ENCODE peak calls at places on chromosome 12, in six cellular contexts. One of them, this sample, is unnamed.

GRCh38 chr12:15599266-15600037 is 189.7 kb downstream of the EPS8 start:
- DNase-seq in CD4-positive, alpha-beta T cell: no peak
- DNase-seq in A673: peak
- DNase-seq in right atrium auricular region: peak
- DNase-seq in tibial artery: no peak
- DNase-seq in CD8-positive, alpha-beta T cell: no peak
- DNase-seq in this sample: no peak

GRCh38 chr12:81257952-81258551 is 180.2 kb downstream of the ACSS3 start:
- DNase-seq in CD4-positive, alpha-beta T cell: no peak
- DNase-seq in A673: peak
- DNase-seq in right atrium auricular region: no peak
- DNase-seq in tibial artery: no peak
- DNase-seq in CD8-positive, alpha-beta T cell: no peak
- DNase-seq in this sample: no peak

GRCh38 chr12:131892711-131893604 is 1.5 kb upstream of the ULK1 start:
- DNase-seq in CD4-positive, alpha-beta T cell: no peak
- DNase-seq in A673: no peak
- DNase-seq in right atrium auricular region: no peak
- DNase-seq in tibial artery: no peak
- DNase-seq in CD8-positive, alpha-beta T cell: no peak
- DNase-seq in this sample: no peak

GRCh38 chr12:108477055-108477880 is 37.8 kb upstream of the FICD start:
- DNase-seq in CD4-positive, alpha-beta T cell: no peak
- DNase-seq in A673: no peak
- DNase-seq in right atrium auricular region: no peak
- DNase-seq in tibial artery: no peak
- DNase-seq in CD8-positive, alpha-beta T cell: no peak
- DNase-seq in this sample: no peak

GRCh38 chr12:3073438-3074255 is 3.5 kb upstream of the TSPAN9 start:
- DNase-seq in CD4-positive, alpha-beta T cell: peak
- DNase-seq in A673: peak
- DNase-seq in right atrium auricular region: peak
- DNase-seq in tibial artery: peak
- DNase-seq in CD8-positive, alpha-beta T cell: peak
- DNase-seq in this sample: peak

GRCh38 chr12:104591272-104591940 is 134.7 kb downstream of the CHST11 start:
- DNase-seq in CD4-positive, alpha-beta T cell: no peak
- DNase-seq in A673: no peak
- DNase-seq in right atrium auricular region: no peak
- DNase-seq in tibial artery: no peak
- DNase-seq in CD8-positive, alpha-beta T cell: no peak
- DNase-seq in this sample: no peak

GRCh38 chr12:108509806-108510205 is 5.3 kb upstream of the FICD start:
- DNase-seq in CD4-positive, alpha-beta T cell: no peak
- DNase-seq in A673: no peak
- DNase-seq in right atrium auricular region: no peak
- DNase-seq in tibial artery: no peak
- DNase-seq in CD8-positive, alpha-beta T cell: no peak
- DNase-seq in this sample: no peak

GRCh38 chr12:27751386-27752047 is 28.5 kb upstream of the KLHL42 start:
- DNase-seq in CD4-positive, alpha-beta T cell: no peak
- DNase-seq in A673: no peak
- DNase-seq in right atrium auricular region: no peak
- DNase-seq in tibial artery: no peak
- DNase-seq in CD8-positive, alpha-beta T cell: no peak
- DNase-seq in this sample: no peak

GRCh38 chr12:30847259-30847658 is 79.3 kb upstream of the TSPAN11 start:
- DNase-seq in CD4-positive, alpha-beta T cell: no peak
- DNase-seq in A673: peak
- DNase-seq in right atrium auricular region: no peak
- DNase-seq in tibial artery: no peak
- DNase-seq in CD8-positive, alpha-beta T cell: no peak
- DNase-seq in this sample: no peak

GRCh38 chr12:92068441-92068840 is 77.2 kb downstream of the BTG1 start:
- DNase-seq in CD4-positive, alpha-beta T cell: no peak
- DNase-seq in A673: no peak
- DNase-seq in right atrium auricular region: no peak
- DNase-seq in tibial artery: no peak
- DNase-seq in CD8-positive, alpha-beta T cell: no peak
- DNase-seq in this sample: no peak
- H3K27ac ChIP-seq in CD4-positive, alpha-beta T cell: no peak
- H3K27ac ChIP-seq in A673: no peak
- H3K27ac ChIP-seq in right atrium auricular region: no peak
- H3K27ac ChIP-seq in tibial artery: no peak
- H3K27ac ChIP-seq in CD8-positive, alpha-beta T cell: no peak
- H3K27ac ChIP-seq in this sample: no peak

GRCh38 chr12:17438141-17438540 is 651.9 kb downstream of the RERGL start:
- DNase-seq in CD4-positive, alpha-beta T cell: no peak
- DNase-seq in A673: peak
- DNase-seq in right atrium auricular region: no peak
- DNase-seq in tibial artery: no peak
- DNase-seq in CD8-positive, alpha-beta T cell: no peak
- DNase-seq in this sample: no peak
- H3K27ac ChIP-seq in CD4-positive, alpha-beta T cell: no peak
- H3K27ac ChIP-seq in A673: peak
- H3K27ac ChIP-seq in right atrium auricular region: no peak
- H3K27ac ChIP-seq in tibial artery: no peak
- H3K27ac ChIP-seq in CD8-positive, alpha-beta T cell: no peak
- H3K27ac ChIP-seq in this sample: no peak

DNA sequence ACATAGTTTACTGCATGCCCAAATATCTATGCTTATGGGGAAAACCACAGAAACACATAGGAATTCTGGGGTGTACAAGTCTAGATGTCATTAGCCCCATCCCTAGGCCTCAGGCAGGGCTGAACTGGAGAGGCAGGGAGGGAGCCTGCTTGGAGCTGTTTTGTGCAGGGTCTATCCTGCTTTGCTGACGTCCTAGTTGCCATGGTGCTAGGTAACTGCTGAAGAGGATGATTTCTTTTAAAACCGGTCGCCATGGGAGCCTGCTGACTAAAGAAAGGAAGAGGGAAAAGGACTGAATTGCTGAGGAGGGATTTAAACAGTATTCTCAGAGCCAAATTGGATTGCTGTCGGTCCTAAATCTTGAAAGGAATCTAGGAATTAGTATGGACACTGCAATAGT is 10.7 kb downstream of the GPR19 start:
- DNase-seq in CD4-positive, alpha-beta T cell: no peak
- DNase-seq in A673: no peak
- DNase-seq in right atrium auricular region: no peak
- DNase-seq in tibial artery: no peak
- DNase-seq in CD8-positive, alpha-beta T cell: no peak
- DNase-seq in this sample: no peak
- H3K27ac ChIP-seq in CD4-positive, alpha-beta T cell: no peak
- H3K27ac ChIP-seq in A673: no peak
- H3K27ac ChIP-seq in right atrium auricular region: no peak
- H3K27ac ChIP-seq in tibial artery: no peak
- H3K27ac ChIP-seq in CD8-positive, alpha-beta T cell: no peak
- H3K27ac ChIP-seq in this sample: no peak

GRCh38 chr12:62407587-62407986 is 59.0 kb upstream of the MON2 start:
- DNase-seq in CD4-positive, alpha-beta T cell: no peak
- DNase-seq in A673: no peak
- DNase-seq in right atrium auricular region: no peak
- DNase-seq in tibial artery: no peak
- DNase-seq in CD8-positive, alpha-beta T cell: no peak
- DNase-seq in this sample: no peak
- H3K27ac ChIP-seq in CD4-positive, alpha-beta T cell: no peak
- H3K27ac ChIP-seq in A673: no peak
- H3K27ac ChIP-seq in right atrium auricular region: no peak
- H3K27ac ChIP-seq in tibial artery: no peak
- H3K27ac ChIP-seq in CD8-positive, alpha-beta T cell: no peak
- H3K27ac ChIP-seq in this sample: no peak

GRCh38 chr12:129074379-129074778 is 221.1 kb downstream of the GLT1D1 start:
- DNase-seq in CD4-positive, alpha-beta T cell: no peak
- DNase-seq in A673: no peak
- DNase-seq in right atrium auricular region: no peak
- DNase-seq in tibial artery: no peak
- DNase-seq in CD8-positive, alpha-beta T cell: no peak
- DNase-seq in this sample: no peak
- H3K27ac ChIP-seq in CD4-positive, alpha-beta T cell: no peak
- H3K27ac ChIP-seq in A673: no peak
- H3K27ac ChIP-seq in right atrium auricular region: no peak
- H3K27ac ChIP-seq in tibial artery: no peak
- H3K27ac ChIP-seq in CD8-positive, alpha-beta T cell: no peak
- H3K27ac ChIP-seq in this sample: no peak

DNA sequence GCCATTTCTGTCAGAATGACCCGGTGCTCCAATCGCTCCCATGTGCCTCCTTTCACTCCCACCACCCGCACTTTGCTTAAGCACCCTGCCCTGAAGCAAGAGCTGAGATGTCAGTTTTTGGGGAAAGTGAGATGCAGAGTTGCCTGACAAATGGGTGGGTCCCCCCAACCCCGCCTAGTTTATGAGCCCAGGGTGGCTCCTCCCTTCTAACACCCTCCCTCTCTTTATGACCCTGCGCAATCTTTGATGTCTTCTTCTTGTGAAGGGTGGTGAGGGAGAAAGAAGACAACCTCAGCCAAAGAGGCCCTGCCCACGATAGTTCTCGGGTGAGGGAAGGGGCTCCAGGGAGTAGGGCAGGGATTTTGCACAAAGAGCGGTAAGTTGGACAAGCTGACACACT is 89.5 kb upstream of the HOXC13 start:
- DNase-seq in CD4-positive, alpha-beta T cell: no peak
- DNase-seq in A673: no peak
- DNase-seq in right atrium auricular region: no peak
- DNase-seq in tibial artery: no peak
- DNase-seq in CD8-positive, alpha-beta T cell: no peak
- DNase-seq in this sample: no peak
- H3K27ac ChIP-seq in CD4-positive, alpha-beta T cell: no peak
- H3K27ac ChIP-seq in A673: no peak
- H3K27ac ChIP-seq in right atrium auricular region: no peak
- H3K27ac ChIP-seq in tibial artery: no peak
- H3K27ac ChIP-seq in CD8-positive, alpha-beta T cell: no peak
- H3K27ac ChIP-seq in this sample: no peak

DNA sequence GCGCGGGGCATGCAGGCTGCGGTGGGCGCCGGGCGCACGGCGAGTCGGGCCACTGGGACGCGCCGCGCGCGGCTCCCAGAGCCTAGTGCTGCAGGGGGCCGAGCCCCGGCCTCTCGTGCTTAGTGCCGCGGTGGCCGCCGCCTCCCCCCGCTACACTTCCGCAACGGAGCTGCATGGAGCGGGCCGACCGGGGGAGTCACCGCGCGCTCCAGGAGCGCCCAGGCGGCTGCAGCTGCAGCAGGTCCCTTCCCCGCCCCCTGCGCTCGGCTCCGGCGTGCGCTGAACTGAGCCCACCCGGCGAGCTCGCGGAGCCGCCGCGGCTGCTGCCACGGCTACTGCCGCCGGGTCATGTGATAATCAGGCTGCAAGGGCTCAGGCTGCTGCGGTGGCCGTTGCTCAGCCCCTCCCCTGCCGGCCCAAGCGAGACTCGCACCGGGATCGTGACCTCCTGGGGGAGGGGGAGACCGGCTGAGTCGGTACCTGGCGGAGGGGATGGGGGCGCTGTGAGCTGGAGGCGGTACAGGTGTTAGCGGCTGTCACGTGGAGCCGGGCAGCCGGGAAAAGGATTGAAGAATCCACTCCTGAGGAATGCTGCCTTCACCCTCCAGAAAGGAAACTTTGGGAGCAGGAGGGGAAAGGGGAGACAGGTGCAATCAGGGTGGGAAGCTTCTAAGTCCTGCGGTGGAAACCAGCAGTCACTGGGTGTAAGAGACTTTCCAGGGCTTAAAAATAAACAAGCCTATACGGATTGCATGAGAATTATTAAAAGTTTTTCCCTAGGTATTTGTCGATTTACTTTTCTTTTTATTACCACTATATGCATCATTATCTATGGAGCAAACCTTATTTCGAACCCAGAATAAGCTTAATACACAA is at the start of gene PPM1H:
- DNase-seq in CD4-positive, alpha-beta T cell: no peak
- DNase-seq in A673: peak
- DNase-seq in right atrium auricular region: peak
- DNase-seq in tibial artery: peak
- DNase-seq in CD8-positive, alpha-beta T cell: peak
- DNase-seq in this sample: peak
- H3K27ac ChIP-seq in CD4-positive, alpha-beta T cell: no peak
- H3K27ac ChIP-seq in A673: no peak
- H3K27ac ChIP-seq in right atrium auricular region: peak
- H3K27ac ChIP-seq in tibial artery: peak
- H3K27ac ChIP-seq in CD8-positive, alpha-beta T cell: no peak
- H3K27ac ChIP-seq in this sample: peak

This sample was measured in left lung.